ENCODE peak calls at places on chromosomes 4 and X, in five cellular contexts. Y is fibroblast of pulmonary artery, S is mesothelial cell of epicardium, W is HCT116, T is heart right ventricle. L is an unnamed sample.

GRCh38 chrX:54808109-54808604 is 612 bp downstream of the MAGED2 start:
- DNase-seq in T (peak; percentile 80), S (peak; percentile 71), W (peak; percentile 6), Y (no peak), L (peak; percentile 34)

GRCh38 chrX:10939384-10939783 is 171.7 kb upstream of the HCCS start:
- DNase-seq in W (no peak), Y (no peak), S (no peak), T (no peak), L (no peak)

GRCh38 chrX:119502727-119503483 is 34.7 kb downstream of the SLC25A5 start:
- DNase-seq in S (no peak), Y (peak; percentile 31), T (no peak), W (no peak), L (no peak)

GRCh38 chr4:8321220-8321619 is 51.7 kb downstream of the HTRA3 start:
- DNase-seq in Y (no peak), S (no peak), W (no peak), T (no peak), L (no peak)

GRCh38 chr4:10403633-10404445 is 53.4 kb downstream of the ZNF518B start:
- DNase-seq in Y (peak; percentile 79), T (peak; percentile 11), S (no peak), W (peak; percentile 31), L (no peak)

GRCh38 chrX:19564606-19565005 is 49.3 kb upstream of the MAP3K15 start:
- DNase-seq in T (no peak), S (no peak), W (no peak), Y (no peak), L (no peak)

GRCh38 chr4:33837043-33837442 is 2407.3 kb downstream of the ARAP2 start:
- DNase-seq in W (no peak), T (no peak), S (no peak), Y (peak; percentile 81), L (no peak)

GRCh38 chr4:56760194-56760593 is 61.3 kb downstream of the SPINK2 start:
- DNase-seq in Y (no peak), W (no peak), T (no peak), S (no peak), L (no peak)

GRCh38 chrX:40411350-40412111 is 169.2 kb upstream of the ATP6AP2 start:
- DNase-seq in T (no peak), S (no peak), W (no peak), Y (no peak), L (no peak)

GRCh38 chr4:4384837-4385236 is 2.1 kb upstream of the NSG1 start:
- DNase-seq in Y (peak; percentile 54), S (no peak), T (no peak), W (peak; percentile 22), L (no peak)

GRCh38 chr4:137655286-137655685 is 123.0 kb upstream of the PCDH18 start:
- DNase-seq in S (no peak), W (no peak), T (no peak), Y (no peak), L (no peak)

GRCh38 chrX:18210470-18210869 is 10.2 kb downstream of the BEND2 start:
- DNase-seq in T (no peak), Y (peak; percentile 2), S (no peak), W (no peak), L (no peak)
- TF ChIP-seq CTCF in T (peak; percentile 44), Y (no peak), S (no peak), W (no peak), L (no peak)

GRCh38 chr4:76748649-76749048 is 149.3 kb downstream of the SOWAHB start:
- DNase-seq in S (no peak), T (no peak), Y (peak; percentile 51), W (no peak), L (no peak)
- TF ChIP-seq CTCF in S (no peak), T (peak; percentile 21), Y (peak; percentile 14), W (peak; percentile 56), L (no peak)

GRCh38 chrX:45803383-45803921 is 602.8 kb upstream of the DIPK2B start:
- DNase-seq in T (no peak), W (peak; percentile 73), S (no peak), Y (peak; percentile 81), L (no peak)
- TF ChIP-seq CTCF in T (no peak), W (no peak), S (no peak), Y (no peak), L (no peak)

GRCh38 chr4:16437836-16438235 is 211.6 kb upstream of the TAPT1 start:
- DNase-seq in Y (peak; percentile 8), S (no peak), T (no peak), W (no peak), L (no peak)
- TF ChIP-seq CTCF in Y (no peak), S (no peak), T (no peak), W (no peak), L (no peak)

DNA sequence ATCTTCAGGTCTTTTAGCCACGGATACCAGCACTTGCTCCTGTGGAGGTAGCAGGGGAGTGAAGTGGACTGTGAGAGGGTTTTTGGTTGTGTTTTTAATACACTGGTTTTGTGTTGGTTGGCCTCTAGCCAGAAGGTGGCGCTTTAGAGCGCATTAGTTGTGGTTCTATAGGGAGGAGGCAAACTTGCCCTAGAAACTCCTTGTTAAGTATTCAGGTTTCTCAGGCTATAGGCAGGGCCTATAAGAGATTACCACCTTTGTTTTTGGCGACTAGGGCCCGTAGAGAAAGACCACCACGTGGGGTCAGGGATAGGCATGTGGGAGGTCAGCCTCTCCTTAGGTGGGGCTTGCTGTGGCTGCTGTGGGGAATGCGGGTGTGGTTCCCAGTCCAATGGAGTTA is 221.6 kb upstream of the SPANXN4 start:
- DNase-seq in Y (no peak), W (no peak), T (no peak), S (no peak), L (no peak)
- TF ChIP-seq CTCF in Y (no peak), W (no peak), T (no peak), S (no peak), L (no peak)

DNA sequence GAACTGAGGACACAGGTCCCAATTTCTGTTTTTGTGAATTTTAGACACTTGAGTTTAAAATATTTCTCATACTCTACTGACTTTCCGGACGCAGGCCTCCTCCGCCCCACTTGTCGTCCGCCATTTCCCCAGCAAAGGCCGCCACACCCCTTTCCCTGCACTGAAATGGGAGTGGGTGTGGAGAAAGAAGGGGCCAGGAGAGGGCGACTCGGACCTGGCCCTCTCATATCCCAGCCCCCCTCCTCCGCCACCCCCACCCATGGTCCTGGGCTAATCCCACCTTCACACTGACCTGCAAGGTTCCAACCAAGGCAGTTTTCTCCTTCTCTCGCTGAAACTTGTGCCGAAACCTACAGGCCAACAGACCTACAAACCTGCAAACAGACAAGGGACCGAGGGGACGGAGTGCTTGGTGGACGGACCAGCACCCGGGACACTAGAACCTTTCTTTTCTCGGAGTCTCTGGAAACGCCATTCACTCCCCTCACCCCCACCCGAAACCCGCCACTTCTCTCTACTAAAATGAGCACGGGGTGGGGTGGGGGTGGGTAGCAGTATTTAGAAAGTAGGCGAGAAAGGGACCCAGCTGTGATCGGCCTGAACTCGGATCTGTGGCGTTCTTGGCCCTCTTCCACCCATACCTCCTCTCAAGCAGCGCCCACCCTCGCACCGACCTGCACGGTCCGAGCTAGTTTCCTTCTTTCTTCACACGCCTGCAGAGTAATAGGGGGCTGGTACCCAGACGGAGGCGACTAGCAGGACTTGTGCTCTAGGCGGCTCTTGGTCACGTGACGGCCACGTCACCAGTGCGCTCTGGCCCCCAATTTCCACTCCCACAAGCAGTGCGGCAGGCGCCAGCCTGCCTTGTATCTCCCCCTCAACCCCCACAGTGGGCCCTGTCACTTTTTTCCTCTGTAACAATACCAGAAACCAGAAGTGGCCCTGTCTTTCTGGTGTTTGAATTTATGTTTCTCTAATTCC is at the start of gene ARMCX6:
- DNase-seq in Y (peak; percentile 76), W (peak; percentile 40), S (peak; percentile 61), T (peak; percentile 75), L (peak; percentile 70)
- TF ChIP-seq CTCF in Y (peak; percentile 24), W (peak; percentile 41), S (no peak), T (peak; percentile 60), L (no peak)

DNA sequence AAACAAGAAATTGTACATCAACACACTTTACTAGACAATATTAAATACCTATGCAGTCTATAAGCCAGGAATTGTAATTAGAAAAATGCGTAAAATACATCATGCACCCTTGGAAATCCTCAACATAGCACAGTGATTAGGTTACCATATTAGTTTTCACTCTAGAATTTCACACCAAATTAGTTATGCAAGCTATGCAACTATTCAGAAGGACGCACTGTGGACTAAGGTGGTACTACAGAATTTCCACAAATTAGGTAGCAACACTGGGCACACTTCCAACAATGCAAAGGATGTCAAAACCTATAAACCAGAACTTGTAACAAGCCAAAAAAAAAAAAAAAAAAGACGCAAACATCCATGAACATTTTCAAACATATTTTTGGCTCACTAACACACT is 71.1 kb upstream of the ZCCHC13 start:
- DNase-seq in T (no peak), W (no peak), Y (peak; percentile 50), S (no peak), L (no peak)
- TF ChIP-seq CTCF in T (no peak), W (peak; percentile 10), Y (peak; percentile 3), S (peak; percentile 36), L (no peak)

DNA sequence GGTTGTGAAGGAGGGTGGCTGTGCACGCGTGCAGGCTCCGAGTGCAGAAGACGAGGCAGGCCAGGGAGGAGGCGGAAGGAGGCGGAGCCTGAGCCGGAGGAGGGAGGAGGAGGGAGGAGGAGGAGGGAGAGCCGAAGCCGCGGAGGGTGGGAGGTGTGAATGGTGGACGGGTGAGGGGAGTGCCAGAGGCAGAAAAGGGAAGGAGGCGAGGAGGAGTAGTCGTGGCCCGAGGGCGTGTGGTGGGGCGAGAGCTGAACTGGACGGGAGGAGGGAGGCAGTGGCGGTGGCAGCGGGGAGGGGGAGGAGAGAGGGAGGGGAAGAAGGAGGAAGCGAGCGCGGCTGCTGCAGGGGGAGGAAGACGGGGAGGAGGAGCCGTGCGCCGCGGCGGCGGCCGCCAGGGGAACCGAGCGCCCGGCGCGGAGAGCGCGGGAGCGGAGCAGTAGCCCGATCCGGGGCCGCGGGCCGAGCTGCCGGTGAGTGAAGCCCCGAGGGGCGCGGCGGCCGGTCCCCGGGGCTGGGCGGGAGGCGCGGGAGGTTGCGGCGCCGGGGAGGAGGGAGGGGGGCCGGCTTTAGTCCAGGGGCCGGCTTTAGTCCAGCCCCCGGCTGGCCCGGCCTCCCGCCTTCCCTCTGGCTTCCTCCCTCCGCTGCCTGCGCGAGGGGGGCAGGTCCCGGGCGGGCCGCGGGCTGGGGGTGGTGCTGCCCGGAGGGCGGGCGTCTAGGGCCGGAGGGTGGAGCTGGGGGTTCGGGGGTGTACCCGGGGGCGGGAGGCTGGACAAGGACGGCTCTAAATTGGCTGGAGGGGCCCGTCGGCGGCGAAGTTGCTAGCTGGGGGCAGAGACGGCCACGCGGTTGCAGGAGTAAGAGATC is at the start of gene TMEM164:
- DNase-seq in W (peak; percentile 56), T (peak; percentile 85), Y (peak; percentile 84), S (peak; percentile 86), L (peak; percentile 65)
- TF ChIP-seq CTCF in W (no peak), T (peak; percentile 39), Y (no peak), S (no peak), L (no peak)

L was measured in natural killer cell.